ENCODE peak calls at places on chromosomes 4 and X, in seven cellular contexts. U, S, N, P, W, E and R are unnamed samples.
A peak's percentile ranks its signal among the peaks of the same experiment; 100 is the strongest.

GRCh38 chrX:10926906-10927305 is 184.2 kb upstream of the HCCS start:
- DNase-seq in U (no peak), S (no peak), N (no peak), P (no peak), W (no peak), E (no peak), R (no peak)

GRCh38 chr4:52244773-52245360 is 193.8 kb downstream of the SPATA18 start:
- DNase-seq in U (no peak), S (peak; percentile 12), N (no peak), P (no peak), W (peak; percentile 32), E (no peak), R (peak; percentile 21)

GRCh38 chrX:68599256-68600152 is 48.0 kb upstream of the STARD8 start:
- DNase-seq in U (no peak), S (no peak), N (no peak), P (no peak), W (peak; percentile 23), E (no peak), R (no peak)

GRCh38 chrX:45740291-45740690 is 539.6 kb upstream of the DIPK2B start:
- DNase-seq in U (no peak), S (no peak), N (no peak), P (peak; percentile 94), W (no peak), E (no peak), R (no peak)

GRCh38 chr4:140037353-140038030 is 116.5 kb downstream of the MAML3 start:
- DNase-seq in U (no peak), S (no peak), N (no peak), P (peak; percentile 97), W (peak; percentile 67), E (no peak), R (no peak)

GRCh38 chr4:139817657-139818452 is 152.2 kb downstream of the MGST2 start:
- DNase-seq in U (no peak), S (no peak), N (no peak), P (peak; percentile 64), W (no peak), E (no peak), R (no peak)

GRCh38 chr4:171473155-171473554 is 340.0 kb upstream of the GALNTL6 start:
- DNase-seq in U (no peak), S (no peak), N (no peak), P (no peak), W (no peak), E (no peak), R (no peak)

GRCh38 chrX:153728095-153728494 is 3.4 kb downstream of the ABCD1 start:
- DNase-seq in U (no peak), S (no peak), N (no peak), P (no peak), W (no peak), E (no peak), R (no peak)

GRCh38 chr4:152390216-152390615 is 145.7 kb downstream of the FBXW7 start:
- DNase-seq in U (no peak), S (no peak), N (no peak), P (no peak), W (no peak), E (no peak), R (no peak)

GRCh38 chr4:3834186-3834920 is 68.2 kb downstream of the ADRA2C start:
- DNase-seq in U (no peak), S (no peak), N (no peak), P (no peak), W (no peak), E (no peak), R (no peak)

GRCh38 chr4:10105920-10106319 is 10.7 kb downstream of the WDR1 start:
- DNase-seq in U (no peak), S (no peak), N (no peak), P (no peak), W (no peak), E (no peak), R (no peak)

GRCh38 chr4:142341286-142341685 is 504.8 kb downstream of the INPP4B start:
- DNase-seq in U (no peak), S (no peak), N (no peak), P (no peak), W (no peak), E (no peak), R (no peak)

GRCh38 chr4:140049024-140049923 is 104.7 kb downstream of the MAML3 start:
- DNase-seq in U (peak; percentile 52), S (peak; percentile 93), N (peak; percentile 21), P (peak; percentile 30), W (no peak), E (peak; percentile 17), R (peak; percentile 89)

GRCh38 chr4:40479378-40479777 is 144.2 kb downstream of the CHRNA9 start:
- DNase-seq in U (no peak), S (no peak), N (no peak), P (peak; percentile 18), W (no peak), E (no peak), R (no peak)

GRCh38 chr4:114758066-114758465 is 159.5 kb downstream of the UGT8 start:
- DNase-seq in U (no peak), S (no peak), N (no peak), P (no peak), W (peak; percentile 5), E (no peak), R (no peak)

GRCh38 chrX:150362599-150363481 is at the start of gene MAMLD1:
- DNase-seq in U (peak; percentile 74), S (peak; percentile 42), N (peak; percentile 36), P (peak; percentile 62), W (peak; percentile 57), E (peak; percentile 45), R (no peak)

GRCh38 chr4:62014982-62015739 is 815.0 kb downstream of the ADGRL3 start:
- DNase-seq in U (no peak), S (no peak), N (no peak), P (peak; percentile 45), W (no peak), E (no peak), R (peak; percentile 14)

GRCh38 chrX:56281789-56282188 is 49.6 kb downstream of the KLF8 start:
- DNase-seq in U (no peak), S (peak; percentile 0), N (no peak), P (peak; percentile 15), W (no peak), E (peak; percentile 8), R (no peak)

GRCh38 chr4:15341022-15341732 is 86.7 kb upstream of the C1QTNF7 start:
- DNase-seq in U (no peak), S (no peak), N (no peak), P (no peak), W (no peak), E (no peak), R (peak; percentile 4)

GRCh38 chr4:41257257-41257900 is 651 bp downstream of the UCHL1 start:
- DNase-seq in U (peak; percentile 60), S (peak; percentile 25), N (peak; percentile 45), P (no peak), W (no peak), E (no peak), R (peak; percentile 52)

GRCh38 chrX:23317799-23318724 is 16.6 kb upstream of the PTCHD1 start:
- DNase-seq in U (peak; percentile 35), S (no peak), N (peak; percentile 48), P (no peak), W (no peak), E (no peak), R (no peak)

GRCh38 chrX:119735467-119735866 is 22.9 kb upstream of the SOWAHD start:
- DNase-seq in U (no peak), S (no peak), N (no peak), P (no peak), W (no peak), E (no peak), R (no peak)

GRCh38 chrX:108216405-108216804 is 124.8 kb downstream of the ATG4A start:
- DNase-seq in U (no peak), S (no peak), N (no peak), P (no peak), W (peak; percentile 87), E (no peak), R (no peak)

GRCh38 chr4:7529368-7529923 is 94.7 kb upstream of the PSAPL1 start:
- DNase-seq in U (no peak), S (no peak), N (no peak), P (no peak), W (no peak), E (no peak), R (no peak)

GRCh38 chrX:47515941-47516649 is 33.1 kb upstream of the ZNF41 start:
- DNase-seq in U (no peak), S (no peak), N (no peak), P (peak; percentile 73), W (no peak), E (no peak), R (no peak)

GRCh38 chr4:123232439-123232838 is 164.2 kb upstream of the SPRY1 start:
- DNase-seq in U (no peak), S (no peak), N (no peak), P (peak; percentile 55), W (no peak), E (no peak), R (no peak)

GRCh38 chrX:72498782-72499181 is 73.9 kb downstream of the HDAC8 start:
- DNase-seq in U (no peak), S (no peak), N (no peak), P (peak; percentile 8), W (no peak), E (no peak), R (no peak)

GRCh38 chr4:173917255-173917960 is 366.1 kb downstream of the FBXO8 start:
- DNase-seq in U (no peak), S (no peak), N (no peak), P (peak; percentile 27), W (peak; percentile 32), E (no peak), R (no peak)

GRCh38 chr4:128241425-128241913 is 46.1 kb downstream of the PGRMC2 start:
- DNase-seq in U (no peak), S (peak; percentile 9), N (no peak), P (peak; percentile 96), W (peak; percentile 99), E (no peak), R (no peak)

GRCh38 chr4:16116493-16116990 is 32.7 kb upstream of the PROM1 start:
- DNase-seq in U (no peak), S (no peak), N (no peak), P (no peak), W (no peak), E (no peak), R (no peak)

GRCh38 chr4:14023036-14023435 is 395.5 kb upstream of the BOD1L1 start:
- DNase-seq in U (no peak), S (no peak), N (no peak), P (no peak), W (no peak), E (no peak), R (no peak)

GRCh38 chr4:74714731-74715130 is 79.6 kb downstream of the BTC start:
- DNase-seq in U (no peak), S (no peak), N (no peak), P (no peak), W (no peak), E (no peak), R (no peak)

GRCh38 chr4:14877246-14878220 is 124.7 kb upstream of the CPEB2 start:
- DNase-seq in U (no peak), S (no peak), N (no peak), P (peak; percentile 43), W (peak; percentile 63), E (no peak), R (peak; percentile 74)

GRCh38 chrX:69262036-69262905 is 97.0 kb upstream of the PJA1 start:
- DNase-seq in U (no peak), S (no peak), N (no peak), P (no peak), W (no peak), E (no peak), R (no peak)

GRCh38 chr4:118076958-118077766 is 42.9 kb downstream of the NDST3 start:
- DNase-seq in U (peak; percentile 22), S (no peak), N (peak; percentile 6), P (peak; percentile 17), W (peak; percentile 10), E (no peak), R (peak; percentile 18)

GRCh38 chr4:98939892-98940298 is 11.0 kb upstream of the EIF4E start:
- DNase-seq in U (no peak), S (peak; percentile 4), N (no peak), P (peak; percentile 66), W (peak; percentile 59), E (no peak), R (peak; percentile 47)